ENCODE peak calls at places on chromosome 22, in ten cellular contexts. One of them, this sample, is unnamed. For H3K4me1, H3K9me3 and H3K36me3, the result is how much of the 10 kb centered on the place peaks cover.

GRCh38 chr22:29512031-29512430 is 32.0 kb downstream of the NEFH start:
- DNase-seq in mucosa of descending colon: no peak
- DNase-seq in NT2/D1: no peak
- DNase-seq in tibial artery: no peak
- DNase-seq in left ventricle myocardium inferior: no peak
- DNase-seq in PC-3: no peak
- DNase-seq in GM23248: no peak
- DNase-seq in SJSA1: no peak
- DNase-seq in astrocyte: no peak
- DNase-seq in IMR-90: no peak
- DNase-seq in this sample: no peak

GRCh38 chr22:45073064-45073463 is 63.3 kb upstream of the PHF21B start:
- DNase-seq in NT2/D1: no peak
- DNase-seq in left ventricle myocardium inferior: no peak
- DNase-seq in GM23248: no peak
- DNase-seq in mucosa of descending colon: no peak
- DNase-seq in tibial artery: no peak
- DNase-seq in astrocyte: no peak
- DNase-seq in IMR-90: no peak
- DNase-seq in PC-3: no peak
- DNase-seq in SJSA1: no peak
- DNase-seq in this sample: no peak

GRCh38 chr22:36734171-36735058 is 30.9 kb upstream of the CACNG2 start:
- DNase-seq in IMR-90: peak
- DNase-seq in NT2/D1: no peak
- DNase-seq in left ventricle myocardium inferior: no peak
- DNase-seq in PC-3: peak
- DNase-seq in GM23248: peak
- DNase-seq in mucosa of descending colon: no peak
- DNase-seq in astrocyte: peak
- DNase-seq in tibial artery: peak
- DNase-seq in SJSA1: no peak
- DNase-seq in this sample: no peak

GRCh38 chr22:44459041-44459440 is 39.0 kb downstream of the RTL6 start:
- DNase-seq in IMR-90: no peak
- DNase-seq in astrocyte: no peak
- DNase-seq in mucosa of descending colon: no peak
- DNase-seq in left ventricle myocardium inferior: no peak
- DNase-seq in tibial artery: no peak
- DNase-seq in NT2/D1: no peak
- DNase-seq in SJSA1: no peak
- DNase-seq in GM23248: no peak
- DNase-seq in PC-3: no peak
- DNase-seq in this sample: no peak

GRCh38 chr22:26763633-26764295 is 106.4 kb downstream of the MIAT start:
- DNase-seq in IMR-90: peak
- DNase-seq in left ventricle myocardium inferior: no peak
- DNase-seq in mucosa of descending colon: no peak
- DNase-seq in GM23248: peak
- DNase-seq in PC-3: peak
- DNase-seq in tibial artery: peak
- DNase-seq in astrocyte: peak
- DNase-seq in NT2/D1: no peak
- DNase-seq in SJSA1: peak
- DNase-seq in this sample: no peak

GRCh38 chr22:43186272-43187170 is at the start of gene TTLL12:
- DNase-seq in NT2/D1: no peak
- DNase-seq in left ventricle myocardium inferior: peak
- DNase-seq in tibial artery: peak
- DNase-seq in astrocyte: no peak
- DNase-seq in SJSA1: no peak
- DNase-seq in IMR-90: peak
- DNase-seq in GM23248: peak
- DNase-seq in mucosa of descending colon: peak
- DNase-seq in PC-3: peak
- DNase-seq in this sample: no peak

GRCh38 chr22:27086728-27087450 is 429.5 kb downstream of the MIAT start:
- DNase-seq in SJSA1: no peak
- DNase-seq in NT2/D1: no peak
- DNase-seq in astrocyte: no peak
- DNase-seq in left ventricle myocardium inferior: no peak
- DNase-seq in mucosa of descending colon: no peak
- DNase-seq in tibial artery: no peak
- DNase-seq in GM23248: no peak
- DNase-seq in PC-3: no peak
- DNase-seq in IMR-90: no peak
- DNase-seq in this sample: no peak

GRCh38 chr22:36351921-36352774 is 35.6 kb downstream of the MYH9 start:
- DNase-seq in left ventricle myocardium inferior: no peak
- DNase-seq in NT2/D1: no peak
- DNase-seq in astrocyte: no peak
- DNase-seq in mucosa of descending colon: no peak
- DNase-seq in IMR-90: no peak
- DNase-seq in PC-3: peak
- DNase-seq in GM23248: no peak
- DNase-seq in SJSA1: no peak
- DNase-seq in tibial artery: no peak
- DNase-seq in this sample: no peak

DNA sequence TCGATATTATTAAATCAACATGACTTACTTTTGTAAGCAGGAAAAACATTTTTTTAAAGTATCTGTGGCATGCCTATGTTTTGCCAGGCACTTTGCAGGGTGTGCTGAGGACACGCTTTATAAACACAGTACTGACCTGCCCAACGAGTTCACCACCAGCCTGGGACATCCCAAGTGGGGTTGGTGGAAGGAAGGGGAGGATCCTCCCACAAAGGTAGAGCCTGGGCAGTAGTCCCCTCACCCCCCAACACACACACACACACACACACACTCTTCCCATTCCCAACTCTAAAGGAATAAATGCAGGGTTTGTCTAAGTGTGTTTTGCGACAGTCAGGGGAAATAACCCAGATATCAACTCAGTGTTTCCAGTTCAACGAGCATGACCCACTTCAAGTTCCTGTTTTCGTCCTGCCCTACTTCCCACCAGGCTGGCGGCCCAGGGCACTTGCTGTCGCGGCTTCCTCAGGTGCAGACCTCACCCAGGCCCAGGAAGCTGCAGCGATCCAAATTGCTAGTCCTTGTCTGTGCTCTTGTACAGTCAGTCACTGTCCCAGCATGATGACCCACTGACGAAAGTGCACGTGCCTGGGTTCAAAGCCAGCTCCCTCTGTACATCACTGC is 3.1 kb downstream of the CERK start:
- DNase-seq in NT2/D1: no peak
- DNase-seq in GM23248: no peak
- DNase-seq in IMR-90: no peak
- DNase-seq in left ventricle myocardium inferior: no peak
- DNase-seq in PC-3: no peak
- DNase-seq in astrocyte: no peak
- DNase-seq in tibial artery: peak
- DNase-seq in mucosa of descending colon: peak
- DNase-seq in SJSA1: no peak
- DNase-seq in this sample: no peak
- H3K4me1 ChIP-seq in NT2/D1: under half
- H3K4me1 ChIP-seq in GM23248: under half
- H3K4me1 ChIP-seq in IMR-90: under half
- H3K4me1 ChIP-seq in left ventricle myocardium inferior: half or more
- H3K4me1 ChIP-seq in PC-3: under half
- H3K4me1 ChIP-seq in astrocyte: under half
- H3K4me1 ChIP-seq in tibial artery: under half
- H3K4me1 ChIP-seq in mucosa of descending colon: half or more
- H3K4me1 ChIP-seq in SJSA1: under half
- H3K4me1 ChIP-seq in this sample: half or more

DNA sequence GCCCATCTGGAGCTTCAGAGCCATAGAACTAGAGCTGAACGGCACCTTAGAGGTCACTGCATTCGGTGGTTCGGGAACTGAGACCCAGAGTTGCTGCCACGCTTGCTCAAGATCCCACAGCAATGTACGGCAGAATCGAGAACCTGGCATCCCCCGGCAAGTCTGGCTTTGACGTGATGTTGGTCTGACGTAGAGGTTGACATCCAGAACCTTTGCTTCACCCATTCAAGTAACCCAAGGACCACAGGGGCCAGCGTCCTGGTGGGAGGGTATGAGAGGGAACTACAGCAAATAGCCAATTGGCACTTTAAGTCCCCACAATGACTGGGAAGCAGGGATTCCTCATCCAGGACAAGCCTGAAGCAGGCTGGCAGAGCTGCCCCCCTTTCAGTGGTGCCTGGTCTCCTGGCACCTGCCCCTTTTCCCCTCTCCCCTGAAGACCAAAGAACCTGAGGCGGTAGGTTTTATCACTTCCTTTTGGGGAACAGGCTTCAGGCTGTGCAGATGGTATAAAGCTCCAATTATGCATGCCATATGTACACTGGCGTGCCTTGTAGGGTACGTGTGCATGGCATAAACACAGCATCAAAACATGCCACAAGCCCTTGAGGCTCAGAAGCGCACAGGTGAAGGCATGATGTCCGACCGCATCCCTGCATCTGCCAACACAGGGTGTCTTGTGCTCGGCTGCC is 15.3 kb upstream of the TEF start:
- DNase-seq in PC-3: no peak
- DNase-seq in SJSA1: no peak
- DNase-seq in tibial artery: no peak
- DNase-seq in NT2/D1: no peak
- DNase-seq in IMR-90: no peak
- DNase-seq in astrocyte: no peak
- DNase-seq in left ventricle myocardium inferior: no peak
- DNase-seq in GM23248: no peak
- DNase-seq in mucosa of descending colon: no peak
- DNase-seq in this sample: no peak
- H3K9me3 ChIP-seq in PC-3: under half
- H3K9me3 ChIP-seq in SJSA1: under half
- H3K9me3 ChIP-seq in tibial artery: under half
- H3K9me3 ChIP-seq in NT2/D1: under half
- H3K9me3 ChIP-seq in IMR-90: under half
- H3K9me3 ChIP-seq in astrocyte: under half
- H3K9me3 ChIP-seq in left ventricle myocardium inferior: under half
- H3K9me3 ChIP-seq in GM23248: under half
- H3K9me3 ChIP-seq in mucosa of descending colon: under half
- H3K9me3 ChIP-seq in this sample: under half

GRCh38 chr22:19060356-19061009 is 61.7 kb downstream of the DGCR2 start:
- DNase-seq in GM23248: peak
- DNase-seq in tibial artery: no peak
- DNase-seq in mucosa of descending colon: no peak
- DNase-seq in NT2/D1: no peak
- DNase-seq in SJSA1: no peak
- DNase-seq in PC-3: peak
- DNase-seq in astrocyte: peak
- DNase-seq in left ventricle myocardium inferior: no peak
- DNase-seq in IMR-90: peak
- DNase-seq in this sample: no peak

GRCh38 chr22:19057539-19057938 is 64.7 kb downstream of the DGCR2 start:
- DNase-seq in tibial artery: no peak
- DNase-seq in SJSA1: peak
- DNase-seq in mucosa of descending colon: no peak
- DNase-seq in astrocyte: no peak
- DNase-seq in GM23248: no peak
- DNase-seq in left ventricle myocardium inferior: no peak
- DNase-seq in NT2/D1: no peak
- DNase-seq in PC-3: no peak
- DNase-seq in IMR-90: no peak
- DNase-seq in this sample: no peak

GRCh38 chr22:19057999-19058491 is 64.2 kb downstream of the DGCR2 start:
- DNase-seq in tibial artery: no peak
- DNase-seq in mucosa of descending colon: no peak
- DNase-seq in GM23248: no peak
- DNase-seq in left ventricle myocardium inferior: no peak
- DNase-seq in SJSA1: peak
- DNase-seq in astrocyte: no peak
- DNase-seq in PC-3: no peak
- DNase-seq in NT2/D1: no peak
- DNase-seq in IMR-90: no peak
- DNase-seq in this sample: no peak

GRCh38 chr22:19059481-19060278 is 62.5 kb downstream of the DGCR2 start:
- DNase-seq in NT2/D1: no peak
- DNase-seq in GM23248: no peak
- DNase-seq in tibial artery: no peak
- DNase-seq in IMR-90: no peak
- DNase-seq in mucosa of descending colon: no peak
- DNase-seq in left ventricle myocardium inferior: no peak
- DNase-seq in PC-3: no peak
- DNase-seq in astrocyte: no peak
- DNase-seq in SJSA1: no peak
- DNase-seq in this sample: no peak

DNA sequence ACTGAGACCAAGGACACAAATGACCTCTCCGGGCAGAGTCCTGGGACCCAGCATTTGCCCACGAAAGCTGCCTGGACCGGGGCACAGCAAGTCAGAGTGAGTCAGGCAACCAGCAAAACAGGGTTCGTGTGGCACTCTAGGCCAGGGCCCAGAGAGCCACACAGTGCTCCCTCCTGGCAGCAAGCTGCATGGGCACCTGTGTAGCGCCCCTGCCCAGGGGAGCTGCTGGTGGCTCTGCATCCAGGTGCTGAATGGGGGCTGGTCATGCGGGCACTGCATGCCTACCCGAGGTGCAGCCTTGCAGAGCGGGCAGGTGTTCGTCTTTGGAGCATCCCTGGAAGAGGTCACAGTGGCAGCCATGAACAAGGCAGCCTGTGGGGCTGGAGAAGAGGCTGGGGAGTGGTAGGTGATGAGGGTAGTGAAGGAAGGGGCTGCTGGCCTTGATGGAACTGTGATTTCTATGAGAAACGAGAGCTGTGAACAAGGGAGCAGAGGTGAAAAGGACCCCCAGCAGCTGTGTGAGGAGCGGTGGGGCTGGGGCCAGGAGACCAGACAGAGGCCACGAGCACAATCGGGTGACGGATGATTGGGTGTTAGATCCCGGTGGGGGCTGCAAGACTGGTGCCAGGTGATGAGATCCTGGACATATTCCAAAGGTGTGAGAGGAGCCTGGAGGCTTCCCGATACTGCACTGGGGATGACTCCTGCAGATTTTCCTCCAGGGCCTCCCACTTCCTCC is 63.3 kb downstream of the DGCR2 start:
- DNase-seq in tibial artery: no peak
- DNase-seq in PC-3: peak
- DNase-seq in IMR-90: no peak
- DNase-seq in mucosa of descending colon: no peak
- DNase-seq in NT2/D1: no peak
- DNase-seq in astrocyte: no peak
- DNase-seq in SJSA1: no peak
- DNase-seq in GM23248: no peak
- DNase-seq in left ventricle myocardium inferior: no peak
- DNase-seq in this sample: no peak
- H3K36me3 ChIP-seq in tibial artery: half or more
- H3K36me3 ChIP-seq in PC-3: under half
- H3K36me3 ChIP-seq in IMR-90: under half
- H3K36me3 ChIP-seq in mucosa of descending colon: under half
- H3K36me3 ChIP-seq in NT2/D1: half or more
- H3K36me3 ChIP-seq in astrocyte: under half
- H3K36me3 ChIP-seq in SJSA1: half or more
- H3K36me3 ChIP-seq in GM23248: under half
- H3K36me3 ChIP-seq in left ventricle myocardium inferior: half or more
- H3K36me3 ChIP-seq in this sample: half or more

DNA sequence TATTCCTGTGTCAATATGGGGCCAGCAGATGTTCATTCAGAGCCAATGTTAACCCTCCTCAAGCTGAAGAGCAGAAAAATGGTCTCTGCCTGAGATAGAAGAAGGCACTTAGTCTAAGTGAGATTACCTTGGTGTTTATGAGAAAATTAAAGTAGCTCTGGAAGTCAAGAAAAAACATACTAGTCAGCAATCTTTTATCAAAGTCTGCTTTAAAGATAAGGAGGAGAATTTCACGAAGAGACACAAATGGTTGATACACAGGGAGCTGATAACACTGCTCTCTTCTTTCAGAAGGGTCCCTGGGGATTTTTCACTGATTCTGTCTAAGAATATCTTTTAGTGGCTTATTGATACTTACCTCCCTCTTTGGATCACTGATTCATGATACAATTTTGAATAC is 328.1 kb downstream of the TTC28 start:
- DNase-seq in IMR-90: no peak
- DNase-seq in mucosa of descending colon: no peak
- DNase-seq in left ventricle myocardium inferior: no peak
- DNase-seq in astrocyte: no peak
- DNase-seq in SJSA1: no peak
- DNase-seq in GM23248: no peak
- DNase-seq in PC-3: no peak
- DNase-seq in NT2/D1: no peak
- DNase-seq in tibial artery: no peak
- DNase-seq in this sample: no peak
- H3K4me1 ChIP-seq in IMR-90: under half
- H3K4me1 ChIP-seq in mucosa of descending colon: under half
- H3K4me1 ChIP-seq in left ventricle myocardium inferior: under half
- H3K4me1 ChIP-seq in astrocyte: under half
- H3K4me1 ChIP-seq in SJSA1: under half
- H3K4me1 ChIP-seq in GM23248: under half
- H3K4me1 ChIP-seq in PC-3: under half
- H3K4me1 ChIP-seq in NT2/D1: under half
- H3K4me1 ChIP-seq in tibial artery: under half
- H3K4me1 ChIP-seq in this sample: under half